ENCODE peak calls at places on chromosomes 13 and 19, in ten cellular contexts. Y is astrocyte of the spinal cord; O is Peyer's patch; X is PC-9; D is tibial nerve; G is heart left ventricle; A is uterus; C is CD8-positive, alpha-beta T cell; P is choroid plexus epithelial cell; J is cardiac muscle cell. K is an unnamed sample.

GRCh38 chr19:29596885-29597525 is 9.1 kb upstream of the POP4 start:
- DNase-seq in P (peak), C (no peak), G (no peak), O (no peak), X (no peak), A (no peak), Y (peak), D (no peak), J (peak), K (peak)

GRCh38 chr19:3975637-3976087 is 4.8 kb upstream of the DAPK3 start:
- DNase-seq in P (no peak), Y (no peak), O (no peak), G (no peak), D (no peak), J (no peak), X (no peak), C (no peak), A (no peak), K (no peak)

GRCh38 chr13:102261809-102262208 is 140.0 kb downstream of the FGF14 start:
- DNase-seq in G (no peak), J (no peak), O (no peak), Y (no peak), D (no peak), A (no peak), C (no peak), P (no peak), X (no peak), K (no peak)

GRCh38 chr13:79404361-79404760 is 1.7 kb downstream of the RBM26 start:
- DNase-seq in D (no peak), Y (no peak), C (no peak), A (no peak), P (no peak), O (no peak), G (no peak), X (no peak), J (no peak), K (no peak)

GRCh38 chr13:98570929-98571372 is 6.0 kb downstream of the STK24 start:
- DNase-seq in C (no peak), Y (peak), O (peak), D (no peak), P (peak), J (no peak), G (no peak), X (peak), A (peak), K (peak)

GRCh38 chr19:2323707-2324106 is 4.7 kb downstream of the LSM7 start:
- DNase-seq in G (no peak), Y (no peak), X (no peak), O (no peak), J (no peak), A (no peak), P (no peak), D (no peak), C (no peak), K (no peak)

GRCh38 chr13:77853701-77854100 is 64.9 kb downstream of the EDNRB start:
- DNase-seq in P (no peak), G (no peak), C (no peak), J (no peak), D (no peak), X (no peak), A (no peak), O (no peak), Y (no peak), K (no peak)

GRCh38 chr19:49689133-49690072 is at the start of gene ADM5:
- DNase-seq in C (no peak), J (peak), D (no peak), P (no peak), O (peak), X (no peak), A (no peak), Y (no peak), G (no peak), K (peak)

GRCh38 chr13:49308104-49308875 is 60.6 kb downstream of the CDADC1 start:
- DNase-seq in A (peak), G (peak), X (no peak), O (peak), Y (peak), P (peak), D (peak), C (no peak), J (peak), K (peak)

GRCh38 chr19:3785464-3785937 is 680 bp downstream of the MATK start:
- DNase-seq in X (no peak), A (no peak), O (no peak), P (no peak), G (no peak), D (no peak), Y (no peak), J (no peak), C (no peak), K (peak)

GRCh38 chr13:88800505-88800904 is 1129.3 kb downstream of the SLITRK5 start:
- DNase-seq in G (no peak), D (no peak), C (no peak), Y (no peak), O (no peak), J (no peak), A (no peak), X (no peak), P (peak), K (peak)

GRCh38 chr19:29620931-29621351 is 14.9 kb downstream of the POP4 start:
- DNase-seq in G (no peak), A (no peak), J (no peak), C (no peak), P (peak), X (no peak), Y (no peak), D (no peak), O (no peak), K (no peak)

GRCh38 chr19:51994048-51994644 is 7.5 kb upstream of the ZNF350 start:
- DNase-seq in P (no peak), X (no peak), J (no peak), D (no peak), A (no peak), Y (peak), C (no peak), O (no peak), G (no peak), K (no peak)

GRCh38 chr13:41284512-41285288 is 21.3 kb upstream of the MTRF1 start:
- DNase-seq in O (no peak), Y (peak), C (no peak), D (no peak), G (no peak), A (no peak), X (peak), J (peak), P (peak), K (peak)

GRCh38 chr19:32895384-32895783 is 25.8 kb upstream of the SLC7A9 start:
- DNase-seq in Y (no peak), P (no peak), D (no peak), A (no peak), O (no peak), C (no peak), G (no peak), J (no peak), X (no peak), K (no peak)

GRCh38 chr19:9431475-9431874 is 3.9 kb downstream of the ZNF266 start:
- DNase-seq in O (no peak), G (peak), X (no peak), D (no peak), C (peak), J (peak), A (no peak), P (peak), Y (peak), K (peak)

GRCh38 chr13:93227280-93227905 is 786 bp downstream of the GPC6 start:
- DNase-seq in X (no peak), P (peak), A (no peak), J (peak), Y (peak), G (no peak), O (no peak), D (no peak), C (no peak), K (peak)

GRCh38 chr19:13082192-13083007 is 20.3 kb downstream of the LYL1 start:
- DNase-seq in Y (peak), C (no peak), D (peak), X (no peak), A (peak), J (peak), G (no peak), P (peak), O (no peak), K (no peak)

DNA sequence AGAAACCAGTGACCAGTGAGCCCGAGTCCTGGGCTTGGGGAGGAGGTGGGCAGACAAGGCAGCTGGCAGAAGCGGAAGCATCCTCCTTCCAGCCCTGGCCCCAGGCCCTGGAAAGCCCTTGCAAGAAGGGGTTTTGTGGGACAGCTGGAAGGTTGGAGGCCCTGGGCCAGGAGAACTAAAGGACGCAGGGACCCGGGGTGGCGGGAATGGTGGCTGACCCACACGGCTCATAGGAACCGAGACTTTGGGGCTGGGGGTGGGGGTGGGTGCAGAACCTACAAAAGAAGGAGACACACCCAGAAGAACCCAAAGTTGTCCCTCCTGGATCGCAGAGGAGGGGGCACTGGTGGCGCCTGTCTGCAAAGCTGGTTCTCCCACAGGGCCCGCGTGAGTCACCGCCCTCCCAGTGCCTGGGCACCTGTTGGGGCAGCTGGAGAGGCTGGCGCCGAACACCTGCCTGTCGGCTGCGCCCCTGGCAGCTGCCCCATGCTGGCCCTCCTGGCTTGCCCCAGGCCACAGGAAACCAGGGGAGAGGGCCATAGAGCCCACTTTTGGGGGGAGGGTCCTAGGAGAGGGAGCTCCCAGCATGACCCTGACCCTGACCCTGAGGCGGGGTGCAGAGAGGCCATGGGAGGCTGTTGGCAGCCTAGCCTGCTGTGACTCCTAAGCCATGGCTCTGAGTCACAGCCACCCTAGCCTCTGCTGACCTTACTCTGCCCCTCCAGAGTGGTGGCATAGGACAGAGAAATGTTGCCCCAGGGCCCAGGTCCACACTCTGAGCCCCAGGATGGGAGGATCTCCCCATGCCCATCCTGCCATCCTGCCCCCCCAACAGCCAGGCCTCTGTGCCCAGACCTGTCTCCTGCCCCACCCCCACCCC is 768 bp downstream of the DMPK start:
- DNase-seq in Y (no peak), X (peak), G (no peak), P (no peak), C (no peak), O (no peak), A (no peak), J (no peak), D (no peak), K (peak)
- H3K4me3 ChIP-seq in Y (peak), X (peak), G (peak), P (peak), C (no peak), O (peak), A (peak), J (peak), D (peak), K (no peak)

GRCh38 chr13:30581582-30581981 is 36.1 kb upstream of the USPL1 start:
- DNase-seq in Y (no peak), P (peak), D (no peak), C (no peak), G (no peak), A (no peak), X (no peak), J (peak), O (no peak), K (peak)
- TF ChIP-seq CTCF in Y (peak), P (peak), D (no peak), C (no peak), G (peak), A (no peak), X (peak), J (peak), O (no peak), K (peak)

GRCh38 chr13:44155422-44156293 is 218.0 kb upstream of the SERP2 start:
- DNase-seq in P (peak), A (peak), X (no peak), Y (peak), D (peak), C (no peak), O (peak), J (peak), G (peak), K (no peak)
- H3K4me3 ChIP-seq in P (peak), A (peak), X (no peak), Y (no peak), D (no peak), C (no peak), O (no peak), J (no peak), G (no peak), K (no peak)

DNA sequence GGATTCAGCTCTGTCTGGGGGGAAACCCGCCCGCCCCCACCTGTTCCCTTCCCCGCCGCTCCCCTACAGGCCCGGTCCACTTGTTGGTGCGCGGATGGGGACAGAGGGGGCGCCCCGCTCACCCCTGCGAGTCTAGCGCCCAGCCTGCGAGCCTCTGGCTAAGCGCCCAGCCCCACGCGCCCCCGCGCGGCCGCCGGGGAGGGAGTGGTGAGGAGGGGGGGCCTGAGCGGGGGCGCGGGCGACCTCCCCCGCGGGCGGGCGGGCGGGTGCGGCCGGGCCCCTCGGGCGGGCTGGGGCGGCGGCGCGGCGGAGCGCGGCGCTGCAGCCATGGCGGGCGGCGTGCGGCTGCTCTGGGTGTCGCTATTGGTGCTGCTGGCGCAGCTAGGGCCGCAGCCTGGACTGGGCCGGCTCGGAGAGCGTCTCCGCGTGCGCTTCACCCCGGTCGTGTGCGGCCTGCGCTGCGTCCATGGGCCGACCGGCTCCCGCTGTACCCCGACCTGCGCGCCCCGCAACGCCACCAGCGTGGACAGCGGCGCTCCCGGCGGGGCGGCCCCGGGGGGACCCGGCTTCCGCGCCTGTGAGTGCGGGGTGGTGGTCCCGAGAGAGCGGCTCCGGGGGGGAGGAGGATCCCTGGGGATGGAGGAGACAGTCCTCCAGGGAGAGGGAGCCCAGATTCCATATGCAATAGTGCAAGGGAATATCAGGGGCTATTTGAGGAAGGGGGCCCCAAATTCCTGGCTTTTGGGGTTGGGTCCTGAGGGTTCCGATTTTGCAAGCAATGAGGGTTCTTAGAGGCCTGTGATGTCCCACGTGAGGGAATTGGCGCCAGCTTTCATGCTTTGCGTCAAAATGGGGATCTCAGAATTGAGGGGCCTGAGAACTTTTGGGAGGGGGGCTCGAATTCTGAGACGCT is at the start of gene LTBP4:
- DNase-seq in P (peak), A (peak), G (peak), J (peak), C (no peak), O (peak), Y (no peak), X (no peak), D (no peak), K (peak)
- TF ChIP-seq CTCF in P (no peak), A (no peak), G (peak), J (peak), C (no peak), O (no peak), Y (no peak), X (no peak), D (no peak), K (no peak)

GRCh38 chr13:106481919-106482318 is 53.5 kb downstream of the EFNB2 start:
- DNase-seq in J (no peak), X (no peak), G (no peak), O (no peak), A (no peak), D (no peak), P (no peak), Y (no peak), C (no peak), K (no peak)
- H3K4me3 ChIP-seq in J (no peak), X (no peak), G (no peak), O (no peak), A (no peak), D (no peak), P (no peak), Y (no peak), C (no peak), K (no peak)

GRCh38 chr13:20193924-20194631 is 1.3 kb upstream of the GJB2 start:
- DNase-seq in O (no peak), J (no peak), P (no peak), G (no peak), X (no peak), C (no peak), Y (no peak), D (no peak), A (no peak), K (peak)
- TF ChIP-seq CTCF in O (no peak), J (no peak), P (no peak), G (no peak), X (no peak), C (no peak), Y (no peak), D (no peak), A (no peak), K (no peak)

GRCh38 chr13:60078226-60078625 is 85.5 kb downstream of the DIAPH3 start:
- DNase-seq in J (no peak), Y (no peak), C (no peak), X (no peak), O (no peak), A (no peak), D (no peak), P (no peak), G (no peak), K (peak)

DNA sequence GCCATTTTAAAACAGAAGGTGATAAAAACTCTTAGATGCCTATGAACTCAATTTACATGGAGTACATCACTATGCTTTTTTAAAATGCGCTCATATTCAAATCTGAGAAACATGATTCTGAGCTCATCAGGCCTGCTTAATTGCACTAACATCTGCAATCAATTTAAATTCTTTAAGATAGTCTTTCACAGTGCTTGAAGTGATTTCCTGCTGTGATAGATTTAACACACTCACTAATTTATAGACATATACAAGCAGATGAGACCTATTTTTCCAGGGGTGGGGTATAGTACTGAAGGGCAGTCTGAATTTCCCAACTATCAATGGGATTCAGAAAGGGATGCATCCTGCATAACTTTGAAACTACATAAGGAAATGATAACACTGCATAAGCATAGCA is 82.9 kb downstream of the DIAPH3 start:
- DNase-seq in P (no peak), J (no peak), O (no peak), X (no peak), G (no peak), D (no peak), Y (no peak), A (no peak), C (no peak), K (no peak)
- H3K4me3 ChIP-seq in P (no peak), J (no peak), O (no peak), X (no peak), G (no peak), D (no peak), Y (no peak), A (no peak), C (no peak), K (no peak)

K was measured in epithelial cell of esophagus.